ENCODE peak calls at places on chromosome 12, in four cellular contexts. One of them, this sample, is unnamed. For H3K36me3, the result is how much of the 10 kb centered on the place peaks cover.

GRCh38 chr12:98870521-98870920 is 225.4 kb downstream of the APAF1 start:
- DNase-seq in psoas muscle: no peak
- DNase-seq in breast epithelium: no peak
- DNase-seq in cardiac muscle cell: no peak
- DNase-seq in this sample: no peak

GRCh38 chr12:106046947-106047346 is 91.8 kb downstream of the NUAK1 start:
- DNase-seq in psoas muscle: no peak
- DNase-seq in breast epithelium: no peak
- DNase-seq in cardiac muscle cell: no peak
- DNase-seq in this sample: no peak

GRCh38 chr12:62934799-62935674 is at the start of gene PPM1H:
- DNase-seq in psoas muscle: peak
- DNase-seq in breast epithelium: peak
- DNase-seq in cardiac muscle cell: peak
- DNase-seq in this sample: peak

GRCh38 chr12:12723147-12723680 is 6.0 kb downstream of the CDKN1B start:
- DNase-seq in psoas muscle: no peak
- DNase-seq in breast epithelium: no peak
- DNase-seq in cardiac muscle cell: no peak
- DNase-seq in this sample: no peak

GRCh38 chr12:18158774-18159557 is 69.0 kb upstream of the RERGL start:
- DNase-seq in psoas muscle: no peak
- DNase-seq in breast epithelium: no peak
- DNase-seq in cardiac muscle cell: peak
- DNase-seq in this sample: no peak

GRCh38 chr12:111428081-111428727 is 22.5 kb downstream of the SH2B3 start:
- DNase-seq in psoas muscle: no peak
- DNase-seq in breast epithelium: no peak
- DNase-seq in cardiac muscle cell: no peak
- DNase-seq in this sample: peak

GRCh38 chr12:118337194-118337838 is 35.4 kb downstream of the TAOK3 start:
- DNase-seq in psoas muscle: no peak
- DNase-seq in breast epithelium: no peak
- DNase-seq in cardiac muscle cell: no peak
- DNase-seq in this sample: no peak

GRCh38 chr12:31729728-31730127 is 907 bp upstream of the AMN1 start:
- DNase-seq in psoas muscle: no peak
- DNase-seq in breast epithelium: no peak
- DNase-seq in cardiac muscle cell: no peak
- DNase-seq in this sample: no peak

GRCh38 chr12:59699408-59700144 is 103.7 kb downstream of the SLC16A7 start:
- DNase-seq in psoas muscle: no peak
- DNase-seq in breast epithelium: no peak
- DNase-seq in cardiac muscle cell: no peak
- DNase-seq in this sample: no peak

GRCh38 chr12:22334696-22335290 is at the start of gene ST8SIA1:
- DNase-seq in psoas muscle: peak
- DNase-seq in breast epithelium: no peak
- DNase-seq in cardiac muscle cell: peak
- DNase-seq in this sample: no peak

GRCh38 chr12:78421011-78421410 is 443.6 kb upstream of the SYT1 start:
- DNase-seq in psoas muscle: no peak
- DNase-seq in breast epithelium: no peak
- DNase-seq in cardiac muscle cell: no peak
- DNase-seq in this sample: no peak

GRCh38 chr12:11695321-11695720 is 45.8 kb downstream of the ETV6 start:
- DNase-seq in psoas muscle: no peak
- DNase-seq in breast epithelium: no peak
- DNase-seq in cardiac muscle cell: no peak
- DNase-seq in this sample: no peak

GRCh38 chr12:116551952-116552749 is 7.0 kb upstream of the MAP1LC3B2 start:
- DNase-seq in psoas muscle: no peak
- DNase-seq in breast epithelium: no peak
- DNase-seq in cardiac muscle cell: no peak
- DNase-seq in this sample: no peak

GRCh38 chr12:102543931-102544485 is 63.6 kb upstream of the IGF1 start:
- DNase-seq in psoas muscle: no peak
- DNase-seq in breast epithelium: no peak
- DNase-seq in cardiac muscle cell: no peak
- DNase-seq in this sample: no peak

GRCh38 chr12:75944097-75944904 is 87.3 kb downstream of the PHLDA1 start:
- DNase-seq in psoas muscle: no peak
- DNase-seq in breast epithelium: no peak
- DNase-seq in cardiac muscle cell: no peak
- DNase-seq in this sample: no peak

GRCh38 chr12:83181074-83181473 is 494.4 kb downstream of the TMTC2 start:
- DNase-seq in psoas muscle: no peak
- DNase-seq in breast epithelium: no peak
- DNase-seq in cardiac muscle cell: no peak
- DNase-seq in this sample: no peak

GRCh38 chr12:53063708-53064612 is 14.1 kb downstream of the TNS2 start:
- DNase-seq in psoas muscle: peak
- DNase-seq in breast epithelium: no peak
- DNase-seq in cardiac muscle cell: no peak
- DNase-seq in this sample: no peak

GRCh38 chr12:106586803-106587684 is 4.2 kb downstream of the RFX4 start:
- DNase-seq in psoas muscle: no peak
- DNase-seq in breast epithelium: no peak
- DNase-seq in cardiac muscle cell: peak
- DNase-seq in this sample: peak

GRCh38 chr12:120365675-120366340 is 3.2 kb downstream of the MSI1 start:
- DNase-seq in psoas muscle: no peak
- DNase-seq in breast epithelium: no peak
- DNase-seq in cardiac muscle cell: no peak
- DNase-seq in this sample: peak

GRCh38 chr12:64714551-64714968 is 44.6 kb downstream of the GNS start:
- DNase-seq in psoas muscle: no peak
- DNase-seq in breast epithelium: no peak
- DNase-seq in cardiac muscle cell: no peak
- DNase-seq in this sample: no peak

GRCh38 chr12:3225796-3226180 is 148.6 kb downstream of the TSPAN9 start:
- DNase-seq in psoas muscle: no peak
- DNase-seq in breast epithelium: no peak
- DNase-seq in cardiac muscle cell: no peak
- DNase-seq in this sample: no peak

GRCh38 chr12:92362109-92362508 is 216.5 kb upstream of the BTG1 start:
- DNase-seq in psoas muscle: no peak
- DNase-seq in breast epithelium: no peak
- DNase-seq in cardiac muscle cell: no peak
- DNase-seq in this sample: no peak

GRCh38 chr12:10739157-10740118 is 16.3 kb upstream of the YBX3 start:
- DNase-seq in psoas muscle: no peak
- DNase-seq in breast epithelium: no peak
- DNase-seq in cardiac muscle cell: no peak
- DNase-seq in this sample: no peak

GRCh38 chr12:52250048-52250990 is 17.3 kb downstream of the KRT7 start:
- DNase-seq in psoas muscle: peak
- DNase-seq in breast epithelium: no peak
- DNase-seq in cardiac muscle cell: no peak
- DNase-seq in this sample: peak

GRCh38 chr12:130429656-130430505 is 92.2 kb downstream of the PIWIL1 start:
- DNase-seq in psoas muscle: no peak
- DNase-seq in breast epithelium: no peak
- DNase-seq in cardiac muscle cell: no peak
- DNase-seq in this sample: peak

GRCh38 chr12:2750185-2750584 is 44.6 kb upstream of the FKBP4 start:
- DNase-seq in psoas muscle: no peak
- DNase-seq in breast epithelium: no peak
- DNase-seq in cardiac muscle cell: no peak
- DNase-seq in this sample: no peak

GRCh38 chr12:47038270-47038748 is 41.1 kb upstream of the PCED1B start:
- DNase-seq in psoas muscle: no peak
- DNase-seq in breast epithelium: no peak
- DNase-seq in cardiac muscle cell: no peak
- DNase-seq in this sample: no peak

GRCh38 chr12:110917467-110917866 is 2.9 kb downstream of the MYL2 start:
- DNase-seq in psoas muscle: no peak
- DNase-seq in breast epithelium: no peak
- DNase-seq in cardiac muscle cell: peak
- DNase-seq in this sample: no peak

GRCh38 chr12:86006727-86007126 is 132.6 kb downstream of the NTS start:
- DNase-seq in psoas muscle: no peak
- DNase-seq in breast epithelium: no peak
- DNase-seq in cardiac muscle cell: no peak
- DNase-seq in this sample: no peak

GRCh38 chr12:71870409-71870808 is 30.9 kb downstream of the TBC1D15 start:
- DNase-seq in psoas muscle: no peak
- DNase-seq in breast epithelium: no peak
- DNase-seq in cardiac muscle cell: no peak
- DNase-seq in this sample: no peak

GRCh38 chr12:26704684-26705475 is 128.1 kb downstream of the ITPR2 start:
- DNase-seq in psoas muscle: no peak
- DNase-seq in breast epithelium: no peak
- DNase-seq in cardiac muscle cell: no peak
- DNase-seq in this sample: peak

GRCh38 chr12:64389154-64389553 is 1.4 kb downstream of the C12orf56 start:
- DNase-seq in psoas muscle: no peak
- DNase-seq in breast epithelium: no peak
- DNase-seq in cardiac muscle cell: no peak
- DNase-seq in this sample: no peak

GRCh38 chr12:84911331-84912190 is 1.0 kb downstream of the SLC6A15 start:
- DNase-seq in psoas muscle: peak
- DNase-seq in breast epithelium: no peak
- DNase-seq in cardiac muscle cell: peak
- DNase-seq in this sample: peak

GRCh38 chr12:111570090-111570961 is 28.8 kb downstream of the ATXN2 start:
- DNase-seq in psoas muscle: no peak
- DNase-seq in breast epithelium: no peak
- DNase-seq in cardiac muscle cell: no peak
- DNase-seq in this sample: no peak

GRCh38 chr12:110582286-110583136 is 607 bp downstream of the PPTC7 start:
- DNase-seq in psoas muscle: peak
- DNase-seq in breast epithelium: peak
- DNase-seq in cardiac muscle cell: peak
- DNase-seq in this sample: peak

GRCh38 chr12:54251667-54252284 is 28.1 kb downstream of the CBX5 start:
- DNase-seq in psoas muscle: no peak
- DNase-seq in breast epithelium: no peak
- DNase-seq in cardiac muscle cell: peak
- DNase-seq in this sample: no peak
- H3K36me3 ChIP-seq in psoas muscle: under half
- H3K36me3 ChIP-seq in breast epithelium: under half
- H3K36me3 ChIP-seq in cardiac muscle cell: under half
- H3K36me3 ChIP-seq in this sample: half or more

GRCh38 chr12:121628536-121628935 is 2.2 kb downstream of the ORAI1 start:
- DNase-seq in psoas muscle: no peak
- DNase-seq in breast epithelium: no peak
- DNase-seq in cardiac muscle cell: no peak
- DNase-seq in this sample: no peak
- H3K4me3 ChIP-seq in psoas muscle: peak
- H3K4me3 ChIP-seq in breast epithelium: peak
- H3K4me3 ChIP-seq in cardiac muscle cell: peak
- H3K4me3 ChIP-seq in this sample: no peak

GRCh38 chr12:108650083-108650482 is 16.4 kb upstream of the SELPLG start:
- DNase-seq in psoas muscle: no peak
- DNase-seq in breast epithelium: no peak
- DNase-seq in cardiac muscle cell: no peak
- DNase-seq in this sample: no peak
- H3K36me3 ChIP-seq in psoas muscle: under half
- H3K36me3 ChIP-seq in breast epithelium: under half
- H3K36me3 ChIP-seq in cardiac muscle cell: under half
- H3K36me3 ChIP-seq in this sample: half or more

DNA sequence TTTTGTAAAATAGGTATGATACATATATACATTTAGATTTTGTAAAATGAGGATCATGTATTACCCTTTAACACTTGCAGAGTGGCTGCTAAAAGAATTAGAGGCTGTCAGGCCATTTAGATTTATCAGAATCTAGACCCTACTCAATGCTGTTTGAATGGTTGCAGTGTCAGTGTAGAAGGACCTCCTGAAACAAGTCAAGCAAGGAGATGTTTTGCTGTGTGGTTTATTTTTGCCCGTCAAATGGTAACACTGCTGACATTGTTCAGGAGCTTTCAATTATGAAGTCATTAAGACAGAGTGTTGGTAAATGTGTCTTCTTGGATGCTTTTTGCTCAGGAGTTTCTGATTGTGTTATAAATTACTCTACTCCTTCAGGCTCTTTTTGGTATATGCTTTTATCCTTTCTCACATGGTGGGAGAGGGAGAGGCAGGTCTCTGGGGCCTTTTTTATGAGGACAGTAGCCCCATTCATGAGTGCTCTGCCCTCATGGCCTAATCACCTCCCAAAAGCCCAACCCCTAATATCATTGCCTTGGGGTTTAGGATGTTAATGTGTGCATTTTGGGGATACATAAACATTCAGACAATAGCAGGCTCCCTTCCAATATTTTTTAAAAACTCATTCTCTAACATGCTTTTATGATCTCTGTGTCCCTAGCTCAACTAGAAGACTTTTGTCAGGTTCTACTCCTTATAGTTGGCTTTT is 16.5 kb downstream of the EID3 start:
- DNase-seq in psoas muscle: no peak
- DNase-seq in breast epithelium: no peak
- DNase-seq in cardiac muscle cell: no peak
- DNase-seq in this sample: no peak
- H3K4me3 ChIP-seq in psoas muscle: no peak
- H3K4me3 ChIP-seq in breast epithelium: no peak
- H3K4me3 ChIP-seq in cardiac muscle cell: no peak
- H3K4me3 ChIP-seq in this sample: no peak